ENCODE peak calls at places on chromosome 15, in six cellular contexts. Q is activated CD4-positive, alpha-beta T cell treated with anti-CD3 and anti-CD28 coated beads, Interleukin-2, amount 50 U/mL, for 1 hour; L is T-helper 9 cell; T is posterior cingulate gyrus; G is neural crest cell; S is amygdala. I is an unnamed sample.

GRCh38 chr15:28933710-28934445 is 48.1 kb downstream of the APBA2 start:
- DNase-seq in Q (no peak), L (no peak), T (no peak), G (no peak), S (peak; percentile 25), I (no peak)

GRCh38 chr15:64004582-64004981 is 41.7 kb downstream of the DAPK2 start:
- DNase-seq in Q (no peak), L (no peak), T (no peak), G (no peak), S (no peak), I (no peak)

GRCh38 chr15:33068531-33068990 is 126.0 kb downstream of the FMN1 start:
- DNase-seq in Q (no peak), L (no peak), T (no peak), G (no peak), S (no peak), I (peak; percentile 78)

GRCh38 chr15:57743424-57743823 is 36.9 kb downstream of the POLR2M start:
- DNase-seq in Q (no peak), L (no peak), T (no peak), G (no peak), S (no peak), I (no peak)

GRCh38 chr15:61499371-61499770 is 270.3 kb upstream of the RORA start:
- DNase-seq in Q (no peak), L (no peak), T (no peak), G (no peak), S (no peak), I (no peak)

GRCh38 chr15:82647045-82647834 is at the start of gene CPEB1:
- DNase-seq in Q (peak; percentile 29), L (peak; percentile 7), T (peak; percentile 68), G (peak; percentile 12), S (peak; percentile 66), I (no peak)

GRCh38 chr15:61621146-61621545 is 392.0 kb upstream of the RORA start:
- DNase-seq in Q (no peak), L (no peak), T (peak; percentile 36), G (peak; percentile 19), S (no peak), I (no peak)

GRCh38 chr15:40054746-40055575 is 16.0 kb upstream of the SRP14 start:
- DNase-seq in Q (no peak), L (no peak), T (no peak), G (no peak), S (no peak), I (no peak)

GRCh38 chr15:100842756-100843730 is 36.6 kb upstream of the ALDH1A3 start:
- DNase-seq in Q (no peak), L (no peak), T (no peak), G (no peak), S (no peak), I (no peak)

GRCh38 chr15:100241572-100242479 is 99.9 kb downstream of the ADAMTS17 start:
- DNase-seq in Q (no peak), L (no peak), T (no peak), G (no peak), S (no peak), I (no peak)

GRCh38 chr15:43230640-43231115 is 9.9 kb upstream of the EPB42 start:
- DNase-seq in Q (no peak), L (no peak), T (no peak), G (no peak), S (no peak), I (no peak)

GRCh38 chr15:61175024-61175423 is 54.1 kb downstream of the RORA start:
- DNase-seq in Q (no peak), L (no peak), T (no peak), G (no peak), S (no peak), I (no peak)